ENCODE peak calls at places on chromosomes 6 and 20, in nine cellular contexts. B is endothelial cell of umbilical vein; X is colonic mucosa; A is CD8-positive, alpha-beta T cell; D is K562; V is endodermal cell; Y is cardiac fibroblast; G is lower lobe of right lung; K is GM12865. L is an unnamed sample.

GRCh38 chr6:37456126-37456525 is 23.1 kb downstream of the CMTR1 start:
- DNase-seq in B (no peak), X (no peak), A (no peak), D (no peak), V (no peak), Y (peak; percentile 89), G (no peak), K (no peak), L (no peak)

GRCh38 chr6:45930419-45931059 is 85.1 kb downstream of the CLIC5 start:
- DNase-seq in B (peak; percentile 67), X (peak; percentile 79), A (peak; percentile 16), D (peak; percentile 82), V (peak; percentile 89), Y (peak; percentile 75), G (peak; percentile 70), K (peak; percentile 57), L (peak; percentile 34)

GRCh38 chr6:54786154-54786553 is 60.4 kb upstream of the FAM83B start:
- DNase-seq in B (no peak), X (no peak), A (no peak), D (no peak), V (no peak), Y (no peak), G (no peak), K (no peak), L (no peak)

GRCh38 chr20:15991279-15991678 is 582.0 kb downstream of the KIF16B start:
- DNase-seq in B (no peak), X (no peak), A (no peak), D (no peak), V (no peak), Y (no peak), G (no peak), K (no peak), L (no peak)

GRCh38 chr6:81727876-81728517 is 24.5 kb downstream of the TENT5A start:
- DNase-seq in B (no peak), X (no peak), A (no peak), D (no peak), V (no peak), Y (no peak), G (no peak), K (peak; percentile 66), L (no peak)

GRCh38 chr6:46378882-46379405 is 112.3 kb downstream of the RCAN2 start:
- DNase-seq in B (no peak), X (peak; percentile 25), A (no peak), D (no peak), V (no peak), Y (no peak), G (no peak), K (no peak), L (no peak)

GRCh38 chr6:40585661-40586269 is 1.4 kb downstream of the LRFN2 start:
- DNase-seq in B (no peak), X (peak; percentile 21), A (no peak), D (no peak), V (peak; percentile 91), Y (no peak), G (no peak), K (no peak), L (no peak)

GRCh38 chr6:35984701-35985100 is 39.7 kb downstream of the SLC26A8 start:
- DNase-seq in B (no peak), X (no peak), A (no peak), D (no peak), V (no peak), Y (no peak), G (no peak), K (no peak), L (no peak)

GRCh38 chr20:3222635-3223600 is 13.6 kb downstream of the ITPA start:
- DNase-seq in B (no peak), X (no peak), A (no peak), D (no peak), V (no peak), Y (no peak), G (no peak), K (peak; percentile 53), L (no peak)

GRCh38 chr20:22312744-22313346 is 271.5 kb downstream of the FOXA2 start:
- DNase-seq in B (peak; percentile 60), X (peak; percentile 24), A (no peak), D (peak; percentile 14), V (peak; percentile 72), Y (peak; percentile 55), G (no peak), K (peak; percentile 28), L (no peak)

GRCh38 chr6:155311076-155311475 is 3.2 kb downstream of the TFB1M start:
- DNase-seq in B (peak; percentile 88), X (no peak), A (no peak), D (no peak), V (no peak), Y (no peak), G (no peak), K (no peak), L (no peak)

GRCh38 chr6:157434349-157435016 is 53.5 kb downstream of the ZDHHC14 start:
- DNase-seq in B (no peak), X (peak; percentile 56), A (no peak), D (no peak), V (no peak), Y (no peak), G (no peak), K (no peak), L (no peak)

GRCh38 chr6:30750379-30750668 is 6.0 kb upstream of the IER3 start:
- DNase-seq in B (peak; percentile 21), X (no peak), A (no peak), D (no peak), V (no peak), Y (no peak), G (no peak), K (no peak), L (no peak)

GRCh38 chr6:109238405-109238804 is 143.1 kb downstream of the CEP57L1 start:
- DNase-seq in B (no peak), X (no peak), A (no peak), D (no peak), V (no peak), Y (peak; percentile 68), G (no peak), K (no peak), L (no peak)

GRCh38 chr20:21523895-21524294 is 10.0 kb upstream of the NKX2-2 start:
- DNase-seq in B (no peak), X (no peak), A (no peak), D (no peak), V (no peak), Y (no peak), G (no peak), K (no peak), L (no peak)

GRCh38 chr6:5398530-5398929 is 137.2 kb downstream of the FARS2 start:
- DNase-seq in B (peak; percentile 62), X (no peak), A (no peak), D (peak; percentile 33), V (no peak), Y (peak; percentile 74), G (no peak), K (peak; percentile 76), L (peak; percentile 72)

GRCh38 chr20:460707-461106 is 1.6 kb downstream of the TBC1D20 start:
- DNase-seq in B (no peak), X (no peak), A (no peak), D (no peak), V (no peak), Y (peak; percentile 32), G (no peak), K (no peak), L (no peak)
- H3K4me3 ChIP-seq in B (no peak overlapping the region), X (peak overlapping the region; percentile 75), A (no peak overlapping the region), D (peak overlapping the region; percentile 93), V (peak overlapping the region; percentile 92), Y (peak overlapping the region; percentile 78), G (peak overlapping the region; percentile 86), K (peak overlapping the region; percentile 77), L (no peak overlapping the region)

GRCh38 chr6:44468835-44469234 is 81.3 kb downstream of the CDC5L start:
- DNase-seq in B (no peak), X (no peak), A (no peak), D (no peak), V (no peak), Y (no peak), G (no peak), K (no peak), L (no peak)
- H3K4me3 ChIP-seq in B (no peak overlapping the region), X (no peak overlapping the region), A (no peak overlapping the region), D (no peak overlapping the region), V (no peak overlapping the region), Y (no peak overlapping the region), G (no peak overlapping the region), K (no peak overlapping the region), L (no peak overlapping the region)

GRCh38 chr20:46021361-46022359 is 7.4 kb upstream of the SLC12A5 start:
- DNase-seq in B (peak; percentile 38), X (peak; percentile 36), A (no peak), D (peak; percentile 96), V (peak; percentile 100), Y (no peak), G (no peak), K (peak; percentile 51), L (peak; percentile 72)

GRCh38 chr20:46023999-46024398 is 5.0 kb upstream of the SLC12A5 start:
- DNase-seq in B (no peak), X (no peak), A (no peak), D (no peak), V (no peak), Y (no peak), G (no peak), K (no peak), L (no peak)

GRCh38 chr20:46022411-46023147 is 6.4 kb upstream of the SLC12A5 start:
- DNase-seq in B (no peak), X (peak; percentile 76), A (peak; percentile 47), D (peak; percentile 74), V (peak; percentile 91), Y (peak; percentile 41), G (peak; percentile 80), K (peak; percentile 71), L (no peak)

GRCh38 chr20:46025376-46025783 is 3.6 kb upstream of the SLC12A5 start:
- DNase-seq in B (no peak), X (no peak), A (no peak), D (no peak), V (no peak), Y (no peak), G (no peak), K (no peak), L (no peak)

DNA sequence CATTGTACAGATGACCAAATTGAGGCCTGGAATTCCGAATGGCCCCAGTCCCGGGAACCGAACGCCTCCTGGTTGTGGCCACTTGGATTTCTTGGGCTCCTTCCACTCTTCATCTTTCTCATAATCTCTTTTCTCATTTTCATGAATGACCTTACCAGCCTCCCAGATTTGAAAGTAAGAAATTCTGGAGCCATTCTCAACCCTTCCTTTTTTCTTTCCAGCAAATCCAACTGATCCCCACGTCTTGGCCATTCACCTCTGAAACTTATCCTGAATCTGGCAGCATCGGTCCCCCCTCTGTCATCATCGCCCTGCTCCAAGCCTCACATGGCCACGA is 5.9 kb upstream of the SLC12A5 start:
- DNase-seq in B (no peak), X (no peak), A (no peak), D (no peak), V (no peak), Y (no peak), G (no peak), K (no peak), L (no peak)
- H3K4me3 ChIP-seq in B (no peak overlapping the region), X (no peak overlapping the region), A (no peak overlapping the region), D (no peak overlapping the region), V (no peak overlapping the region), Y (no peak overlapping the region), G (no peak overlapping the region), K (no peak overlapping the region), L (no peak overlapping the region)

DNA sequence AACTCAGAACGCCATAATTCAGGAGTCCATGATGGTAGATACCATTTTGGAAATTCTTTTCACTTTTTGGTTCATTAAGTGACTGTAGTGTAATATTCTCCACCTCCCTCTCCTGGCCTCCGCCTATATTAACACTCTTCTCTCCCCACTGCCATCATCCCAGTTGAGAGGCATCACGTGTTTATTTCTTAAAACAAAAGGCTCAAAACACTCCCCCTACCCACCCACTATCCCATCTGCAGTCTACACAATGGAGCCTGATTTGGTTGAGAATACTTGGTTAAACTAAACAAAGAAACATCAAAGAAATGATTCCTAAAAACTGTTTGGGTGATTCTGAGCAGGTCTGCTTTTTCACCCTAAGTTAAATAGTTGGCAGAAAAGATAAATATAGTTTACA is 5.8 kb downstream of the TFAP2B start:
- DNase-seq in B (no peak), X (no peak), A (no peak), D (no peak), V (no peak), Y (no peak), G (no peak), K (no peak), L (no peak)
- H3K4me3 ChIP-seq in B (no peak overlapping the region), X (no peak overlapping the region), A (no peak overlapping the region), D (no peak overlapping the region), V (no peak overlapping the region), Y (no peak overlapping the region), G (no peak overlapping the region), K (no peak overlapping the region), L (no peak overlapping the region)

L was measured in Jurkat, Clone E6-1.